ENCODE peak calls at places on chromosomes 11 and 22, in nine cellular contexts. V is psoas muscle, Y is heart left ventricle, J is transverse colon, Z is cardiac muscle cell, T is thyroid gland, F is upper lobe of right lung, U is suprapubic skin, E is A549. D is an unnamed sample.

GRCh38 chr11:36041988-36042606 is 98.2 kb downstream of the LDLRAD3 start:
- DNase-seq in V (no peak), Y (no peak), J (no peak), Z (peak; percentile 51), T (no peak), F (no peak), U (no peak), E (peak; percentile 8), D (no peak)

GRCh38 chr22:41888638-41889200 is 26.2 kb downstream of the SHISA8 start:
- DNase-seq in V (no peak), Y (no peak), J (no peak), Z (no peak), T (no peak), F (no peak), U (no peak), E (no peak), D (no peak)

GRCh38 chr22:20024225-20025087 is 3.5 kb downstream of the TANGO2 start:
- DNase-seq in V (no peak), Y (peak; percentile 81), J (no peak), Z (no peak), T (no peak), F (no peak), U (no peak), E (no peak), D (peak; percentile 59)

GRCh38 chr22:37269930-37270678 is 12.2 kb upstream of the CYTH4 start:
- DNase-seq in V (no peak), Y (no peak), J (no peak), Z (no peak), T (no peak), F (no peak), U (no peak), E (no peak), D (no peak)

GRCh38 chr22:20741008-20741633 is 32.8 kb upstream of the SERPIND1 start:
- DNase-seq in V (no peak), Y (no peak), J (no peak), Z (no peak), T (no peak), F (no peak), U (no peak), E (no peak), D (no peak)

GRCh38 chr11:70326365-70326803 is 55.9 kb downstream of the PPFIA1 start:
- DNase-seq in V (no peak), Y (no peak), J (peak; percentile 27), Z (peak; percentile 93), T (peak; percentile 57), F (no peak), U (no peak), E (no peak), D (no peak)

GRCh38 chr22:10780281-10780680 is 4747.7 kb upstream of the OR11H1 start:
- DNase-seq in V (no peak), Y (no peak), J (no peak), Z (no peak), T (no peak), F (no peak), U (no peak), E (no peak), D (no peak)

GRCh38 chr22:30183861-30184278 is 62.7 kb downstream of the LIF start:
- DNase-seq in V (no peak), Y (no peak), J (no peak), Z (peak; percentile 47), T (no peak), F (no peak), U (no peak), E (no peak), D (no peak)

GRCh38 chr22:32203181-32204105 is 1.4 kb downstream of the RFPL2 start:
- DNase-seq in V (no peak), Y (no peak), J (no peak), Z (no peak), T (no peak), F (no peak), U (no peak), E (peak; percentile 3), D (no peak)

GRCh38 chr11:8574798-8575197 is 19.2 kb downstream of the STK33 start:
- DNase-seq in V (no peak), Y (no peak), J (no peak), Z (no peak), T (no peak), F (no peak), U (no peak), E (no peak), D (no peak)

GRCh38 chr22:20128902-20129746 is 2.5 kb upstream of the ZDHHC8 start:
- DNase-seq in V (no peak), Y (no peak), J (peak; percentile 38), Z (peak; percentile 46), T (peak; percentile 27), F (no peak), U (no peak), E (peak; percentile 46), D (peak; percentile 74)

GRCh38 chr11:20159680-20160381 is 444 bp downstream of the DBX1 start:
- DNase-seq in V (no peak), Y (no peak), J (no peak), Z (no peak), T (no peak), F (no peak), U (no peak), E (no peak), D (no peak)

GRCh38 chr22:45270095-45271020 is 14.4 kb upstream of the UPK3A start:
- DNase-seq in V (no peak), Y (no peak), J (no peak), Z (no peak), T (no peak), F (no peak), U (no peak), E (no peak), D (no peak)

GRCh38 chr22:23513705-23514104 is 66.4 kb downstream of the IGLL1 start:
- DNase-seq in V (no peak), Y (no peak), J (no peak), Z (no peak), T (no peak), F (no peak), U (no peak), E (no peak), D (no peak)

GRCh38 chr22:23512348-23512705 is 67.8 kb downstream of the IGLL1 start:
- DNase-seq in V (no peak), Y (no peak), J (no peak), Z (no peak), T (no peak), F (no peak), U (no peak), E (no peak), D (no peak)

GRCh38 chr22:23511627-23512347 is 68.3 kb downstream of the IGLL1 start:
- DNase-seq in V (no peak), Y (no peak), J (no peak), Z (no peak), T (no peak), F (no peak), U (no peak), E (no peak), D (no peak)

GRCh38 chr22:23512738-23513137 is 67.4 kb downstream of the IGLL1 start:
- DNase-seq in V (no peak), Y (no peak), J (no peak), Z (no peak), T (no peak), F (no peak), U (no peak), E (no peak), D (no peak)

GRCh38 chr22:23509571-23510302 is 70.4 kb downstream of the IGLL1 start:
- DNase-seq in V (no peak), Y (no peak), J (no peak), Z (peak; percentile 93), T (peak; percentile 26), F (no peak), U (no peak), E (no peak), D (peak; percentile 65)
- H3K4me1 ChIP-seq in V (no peaks in the 10 kb centered on the region), Y (no peaks in the 10 kb centered on the region), J (no peaks in the 10 kb centered on the region), Z (peaks cover 4% of the 10 kb centered on the region), T (peaks cover 11% of the 10 kb centered on the region), F (no peaks in the 10 kb centered on the region), U (peaks cover 1% of the 10 kb centered on the region), E (no peaks in the 10 kb centered on the region), D (no peaks in the 10 kb centered on the region)

GRCh38 chr11:93528757-93529639 is 14.2 kb downstream of the SMCO4 start:
- DNase-seq in V (no peak), Y (peak; percentile 41), J (no peak), Z (no peak), T (no peak), F (no peak), U (no peak), E (no peak), D (peak; percentile 37)

GRCh38 chr11:93530468-93530826 is 12.7 kb downstream of the SMCO4 start:
- DNase-seq in V (no peak), Y (no peak), J (no peak), Z (no peak), T (no peak), F (no peak), U (no peak), E (no peak), D (no peak)

GRCh38 chr11:93528252-93528651 is 14.9 kb downstream of the SMCO4 start:
- DNase-seq in V (peak; percentile 61), Y (no peak), J (no peak), Z (no peak), T (no peak), F (no peak), U (no peak), E (no peak), D (no peak)

GRCh38 chr11:93532285-93532789 is 10.9 kb downstream of the SMCO4 start:
- DNase-seq in V (no peak), Y (no peak), J (no peak), Z (peak; percentile 19), T (no peak), F (no peak), U (no peak), E (no peak), D (peak; percentile 15)

GRCh38 chr11:93529707-93530467 is 13.3 kb downstream of the SMCO4 start:
- DNase-seq in V (peak; percentile 31), Y (no peak), J (no peak), Z (no peak), T (peak; percentile 20), F (peak; percentile 70), U (no peak), E (no peak), D (no peak)
- H3K4me3 ChIP-seq in V (no peak overlapping the region), Y (no peak overlapping the region), J (no peak overlapping the region), Z (no peak overlapping the region), T (no peak overlapping the region), F (no peak overlapping the region), U (no peak overlapping the region), E (no peak overlapping the region), D (no peak overlapping the region)

DNA sequence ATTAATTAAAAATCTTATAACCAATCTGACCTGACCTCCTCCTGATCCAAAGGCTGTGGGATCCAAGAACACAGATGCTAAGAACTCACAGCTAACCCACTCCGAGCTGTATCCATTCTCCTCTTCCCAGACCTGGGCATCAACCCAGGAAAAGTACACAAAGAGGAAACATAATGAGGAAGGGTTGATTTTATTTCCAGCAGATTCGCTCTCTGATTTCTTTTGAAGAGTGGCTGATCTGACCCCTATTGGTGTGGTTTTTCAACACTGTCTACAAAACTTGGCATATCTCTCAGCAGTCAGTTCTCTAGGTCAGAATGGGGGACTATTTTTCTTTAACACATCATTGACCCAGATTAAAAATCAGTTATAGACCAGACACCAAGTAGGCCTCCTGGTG is 201.9 kb upstream of the UBASH3B start:
- DNase-seq in V (no peak), Y (no peak), J (no peak), Z (no peak), T (no peak), F (no peak), U (no peak), E (no peak), D (no peak)
- TF ChIP-seq CTCF in V (no peak), Y (no peak), J (no peak), Z (no peak), T (no peak), F (no peak), U (no peak), E (no peak), D (no peak)

DNA sequence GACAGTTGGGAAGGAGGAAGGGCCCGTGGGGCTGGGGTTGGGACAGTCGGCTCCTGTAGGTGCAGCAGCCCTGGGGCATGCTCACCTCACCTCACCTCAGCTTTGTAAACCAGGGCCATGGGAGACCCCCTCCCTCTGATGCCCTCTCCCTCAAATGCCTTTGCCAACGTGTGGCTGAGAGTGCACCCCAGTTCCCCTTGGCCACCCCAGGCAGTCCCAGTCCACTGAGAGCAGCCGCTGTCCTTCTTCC is 4.2 kb upstream of the NEAT1 start:
- DNase-seq in V (no peak), Y (no peak), J (no peak), Z (no peak), T (no peak), F (no peak), U (no peak), E (no peak), D (no peak)
- H3K4me1 ChIP-seq in V (peaks cover 59% of the 10 kb centered on the region), Y (peaks cover 16% of the 10 kb centered on the region), J (peaks cover 39% of the 10 kb centered on the region), Z (peaks cover 59% of the 10 kb centered on the region), T (peaks cover 56% of the 10 kb centered on the region), F (peaks cover 47% of the 10 kb centered on the region), U (peaks cover 73% of the 10 kb centered on the region), E (peaks cover 52% of the 10 kb centered on the region), D (peaks cover 24% of the 10 kb centered on the region)